ENCODE peak calls at places on chromosome 15, in four cellular contexts. O, B, E and Y are unnamed samples.

GRCh38 chr15:73753250-73754130 is at the start of gene INSYN1:
- DNase-seq in O (peak; percentile 65), B (peak; percentile 54), E (no peak), Y (peak; percentile 69)

GRCh38 chr15:43517354-43518072 is at the start of gene MAP1A:
- DNase-seq in O (peak; percentile 74), B (peak; percentile 75), E (no peak), Y (peak; percentile 84)

GRCh38 chr15:69704685-69705084 is 252.1 kb downstream of the RPLP1 start:
- DNase-seq in O (no peak), B (no peak), E (no peak), Y (no peak)

GRCh38 chr15:45428491-45428890 is 50.1 kb upstream of the GATM start:
- DNase-seq in O (no peak), B (no peak), E (no peak), Y (no peak)

GRCh38 chr15:78492841-78493240 is 14.5 kb upstream of the HYKK start:
- DNase-seq in O (no peak), B (no peak), E (no peak), Y (no peak)

GRCh38 chr15:56608140-56608778 is 125.0 kb downstream of the ZNF280D start:
- DNase-seq in O (no peak), B (no peak), E (no peak), Y (no peak)

GRCh38 chr15:98440917-98441316 is 207.4 kb upstream of the IGF1R start:
- DNase-seq in O (no peak), B (peak; percentile 35), E (no peak), Y (no peak)

GRCh38 chr15:26260517-26261133 is 397.5 kb upstream of the ATP10A start:
- DNase-seq in O (peak; percentile 81), B (peak; percentile 84), E (peak; percentile 51), Y (peak; percentile 87)

GRCh38 chr15:25228261-25228660 is 210.6 kb downstream of the UBE3A start:
- DNase-seq in O (no peak), B (no peak), E (no peak), Y (no peak)

GRCh38 chr15:74535388-74536084 is 5.5 kb upstream of the ARID3B start:
- DNase-seq in O (no peak), B (no peak), E (no peak), Y (no peak)

GRCh38 chr15:94432279-94432678 is 200.9 kb downstream of the MCTP2 start:
- DNase-seq in O (no peak), B (no peak), E (no peak), Y (no peak)

GRCh38 chr15:66651913-66652642 is 50.0 kb upstream of the SMAD6 start:
- DNase-seq in O (no peak), B (no peak), E (no peak), Y (peak; percentile 47)

GRCh38 chr15:62021991-62022600 is 38.2 kb downstream of the VPS13C start:
- DNase-seq in O (peak; percentile 18), B (peak; percentile 25), E (no peak), Y (no peak)

GRCh38 chr15:98954411-98954810 is 53.2 kb downstream of the PGPEP1L start:
- DNase-seq in O (no peak), B (no peak), E (no peak), Y (no peak)

GRCh38 chr15:75729304-75730069 is 16.8 kb upstream of the CSPG4 start:
- DNase-seq in O (no peak), B (no peak), E (no peak), Y (no peak)

GRCh38 chr15:88299502-88299901 is 43.0 kb upstream of the NTRK3 start:
- DNase-seq in O (peak; percentile 49), B (peak; percentile 23), E (no peak), Y (peak; percentile 74)

GRCh38 chr15:87877114-87877810 is 379.3 kb downstream of the NTRK3 start:
- DNase-seq in O (no peak), B (peak; percentile 19), E (no peak), Y (no peak)

GRCh38 chr15:75198560-75199346 is 2.9 kb upstream of the C15orf39 start:
- DNase-seq in O (peak; percentile 36), B (peak; percentile 61), E (no peak), Y (peak; percentile 72)

GRCh38 chr15:29134239-29134638 is 135.4 kb downstream of the NSMCE3 start:
- DNase-seq in O (no peak), B (no peak), E (no peak), Y (no peak)

GRCh38 chr15:35514759-35515158 is 31.2 kb downstream of the DPH6 start:
- DNase-seq in O (no peak), B (no peak), E (no peak), Y (no peak)

GRCh38 chr15:99454941-99455795 is 110.6 kb upstream of the MEF2A start:
- DNase-seq in O (no peak), B (peak; percentile 25), E (no peak), Y (peak; percentile 43)

GRCh38 chr15:98221144-98221543 is 260.6 kb downstream of the ARRDC4 start:
- DNase-seq in O (no peak), B (no peak), E (no peak), Y (no peak)

GRCh38 chr15:97652041-97652440 is 308.5 kb upstream of the ARRDC4 start:
- DNase-seq in O (no peak), B (no peak), E (no peak), Y (no peak)

GRCh38 chr15:77474987-77475385 is 54.3 kb downstream of the HMG20A start:
- DNase-seq in O (no peak), B (no peak), E (no peak), Y (no peak)

GRCh38 chr15:68352401-68353062 is 75.0 kb downstream of the FEM1B start:
- DNase-seq in O (no peak), B (no peak), E (no peak), Y (no peak)

GRCh38 chr15:87326274-87326673 is 930.3 kb downstream of the NTRK3 start:
- DNase-seq in O (no peak), B (no peak), E (no peak), Y (no peak)

GRCh38 chr15:65962187-65962586 is 92.9 kb downstream of the RAB11A start:
- DNase-seq in O (no peak), B (no peak), E (no peak), Y (no peak)

GRCh38 chr15:39153718-39154117 is 427.2 kb upstream of the THBS1 start:
- DNase-seq in O (no peak), B (no peak), E (no peak), Y (no peak)

GRCh38 chr15:51365417-51365816 is 24.0 kb downstream of the GLDN start:
- DNase-seq in O (no peak), B (no peak), E (no peak), Y (no peak)

GRCh38 chr15:62426387-62426956 is 261.4 kb upstream of the C2CD4B start:
- DNase-seq in O (no peak), B (peak; percentile 50), E (no peak), Y (no peak)

GRCh38 chr15:31234815-31235214 is 91.8 kb upstream of the KLF13 start:
- DNase-seq in O (no peak), B (no peak), E (no peak), Y (no peak)

GRCh38 chr15:56967336-56967735 is 48.9 kb downstream of the TCF12 start:
- DNase-seq in O (no peak), B (no peak), E (no peak), Y (no peak)

GRCh38 chr15:42048821-42049200 is 28.0 kb upstream of the PLA2G4E start:
- DNase-seq in O (no peak), B (peak; percentile 50), E (no peak), Y (peak; percentile 79)

GRCh38 chr15:57557810-57558209 is 33.9 kb upstream of the MYZAP start:
- DNase-seq in O (no peak), B (no peak), E (no peak), Y (no peak)

GRCh38 chr15:32716216-32716959 is 1.4 kb upstream of the GREM1 start:
- DNase-seq in O (no peak), B (peak; percentile 54), E (no peak), Y (no peak)

GRCh38 chr15:55398243-55398642 is 9.9 kb downstream of the CCPG1 start:
- DNase-seq in O (no peak), B (no peak), E (no peak), Y (no peak)

GRCh38 chr15:55389276-55389631 is 18.9 kb downstream of the CCPG1 start:
- DNase-seq in O (no peak), B (no peak), E (no peak), Y (no peak)

DNA sequence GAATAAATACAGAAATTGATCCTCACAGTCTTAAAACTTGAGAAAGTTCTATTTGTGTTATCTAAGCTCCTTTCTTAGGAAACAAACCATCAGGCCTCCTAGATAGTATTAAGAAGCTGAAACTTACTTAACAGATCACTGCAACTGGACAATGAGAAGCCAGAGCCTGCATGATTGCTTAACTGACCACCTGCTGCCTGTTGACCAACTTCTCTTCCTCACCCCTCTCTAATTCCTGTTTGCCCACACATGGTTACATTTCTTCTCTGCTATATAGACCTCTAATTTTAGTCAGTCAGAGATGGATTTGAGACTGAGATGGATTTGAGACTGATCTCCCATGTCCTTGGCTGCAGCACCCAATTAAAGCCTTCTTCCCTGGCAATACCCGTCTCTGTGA is 13.5 kb downstream of the CCPG1 start:
- DNase-seq in O (peak; percentile 54), B (no peak), E (no peak), Y (no peak)
- H3K27ac ChIP-seq in O (peak overlapping the region; percentile 76), B (peak overlapping the region; percentile 19), E (no peak overlapping the region), Y (no peak overlapping the region)

GRCh38 chr15:38130200-38130567 is 122.5 kb upstream of the SPRED1 start:
- DNase-seq in O (peak; percentile 4), B (no peak), E (no peak), Y (no peak)

GRCh38 chr15:38128389-38128788 is 124.2 kb upstream of the SPRED1 start:
- DNase-seq in O (no peak), B (no peak), E (no peak), Y (no peak)

GRCh38 chr15:38129531-38130199 is 123.0 kb upstream of the SPRED1 start:
- DNase-seq in O (peak; percentile 50), B (no peak), E (peak; percentile 51), Y (no peak)

GRCh38 chr15:38134252-38134651 is 118.4 kb upstream of the SPRED1 start:
- DNase-seq in O (no peak), B (no peak), E (no peak), Y (no peak)

GRCh38 chr15:38130739-38131498 is 121.7 kb upstream of the SPRED1 start:
- DNase-seq in O (peak; percentile 61), B (peak; percentile 47), E (no peak), Y (peak; percentile 64)
- H3K9ac ChIP-seq in O (no peak overlapping the region), B (no peak overlapping the region), E (no peak overlapping the region), Y (no peak overlapping the region)

DNA sequence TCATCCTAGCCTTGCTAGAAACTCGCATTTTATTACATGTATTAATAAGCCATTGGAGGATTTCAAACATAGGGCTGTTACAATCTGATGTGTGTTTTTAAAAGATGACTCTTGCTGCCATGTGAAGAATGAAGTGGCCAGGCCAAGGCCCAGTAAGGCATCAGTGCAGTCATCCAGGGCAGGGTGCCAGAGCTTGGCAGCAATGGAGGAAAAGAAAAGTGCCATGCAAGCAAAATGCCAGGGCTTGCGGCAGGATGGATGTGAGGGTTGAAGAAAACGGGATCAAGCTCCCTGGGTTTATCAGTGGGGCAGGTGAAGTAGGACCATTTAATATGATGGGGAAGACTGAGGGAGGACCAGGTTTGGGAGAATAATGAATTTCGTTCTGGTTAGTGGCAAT is 183.6 kb downstream of the MINAR1 start:
- DNase-seq in O (no peak), B (no peak), E (no peak), Y (no peak)
- H3K27ac ChIP-seq in O (no peak overlapping the region), B (no peak overlapping the region), E (no peak overlapping the region), Y (no peak overlapping the region)

DNA sequence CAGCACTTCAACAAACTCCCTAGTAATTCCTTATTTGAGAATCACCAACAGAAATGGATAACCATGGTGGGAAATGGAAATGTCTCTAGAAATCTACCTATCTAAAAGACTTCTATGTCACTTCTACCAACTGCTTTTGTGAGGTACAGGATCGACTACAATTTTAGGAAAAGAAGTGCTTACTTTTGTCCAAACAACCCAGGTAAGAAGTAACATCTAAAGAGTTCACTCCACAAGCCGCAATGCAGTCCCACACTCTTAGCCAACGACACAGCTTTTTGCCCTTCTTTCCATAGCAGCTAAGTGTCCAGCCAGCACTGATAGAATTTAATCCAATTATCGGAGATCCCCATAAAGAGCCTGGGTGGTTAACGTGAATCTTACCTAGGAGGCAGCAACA is 28.1 kb downstream of the ANXA2 start:
- DNase-seq in O (no peak), B (no peak), E (no peak), Y (no peak)
- H3K9ac ChIP-seq in O (no peak overlapping the region), B (no peak overlapping the region), E (no peak overlapping the region), Y (no peak overlapping the region)